ENCODE peak calls at places on chromosomes 1 and 21, in five cellular contexts. B is AG08396, S is lung microvascular endothelial cell, Z is T-cell, G is mesenchymal stem cell. Q is an unnamed sample.

GRCh38 chr1:34885405-34886247 is 26.1 kb upstream of the SMIM12 start:
- DNase-seq in B (peak), S (peak), Z (peak), G (peak), Q (no peak)

GRCh38 chr1:44170281-44170823 is 28.9 kb upstream of the KLF18 start:
- DNase-seq in B (no peak), S (no peak), Z (no peak), G (peak), Q (no peak)

GRCh38 chr1:100995196-100995983 is 30.2 kb downstream of the DPH5 start:
- DNase-seq in B (no peak), S (peak), Z (no peak), G (no peak), Q (peak)

GRCh38 chr21:34941162-34941561 is 107.9 kb downstream of the RUNX1 start:
- DNase-seq in B (no peak), S (no peak), Z (no peak), G (no peak), Q (no peak)

GRCh38 chr1:10380594-10381275 is 18.1 kb upstream of the PGD start:
- DNase-seq in B (peak), S (peak), Z (no peak), G (peak), Q (no peak)

GRCh38 chr21:38683222-38683621 is 122.5 kb upstream of the ETS2 start:
- DNase-seq in B (peak), S (no peak), Z (no peak), G (peak), Q (no peak)

GRCh38 chr1:27574871-27575831 is 28.8 kb downstream of the AHDC1 start:
- DNase-seq in B (peak), S (peak), Z (no peak), G (peak), Q (no peak)

GRCh38 chr1:24341260-24341659 is 22.1 kb downstream of the GRHL3 start:
- DNase-seq in B (no peak), S (no peak), Z (no peak), G (no peak), Q (no peak)

GRCh38 chr1:225044258-225044657 is 114.8 kb downstream of the DNAH14 start:
- DNase-seq in B (no peak), S (no peak), Z (no peak), G (peak), Q (no peak)

GRCh38 chr1:156076609-156077429 is 5.4 kb downstream of the MEX3A start:
- DNase-seq in B (no peak), S (peak), Z (no peak), G (no peak), Q (no peak)

GRCh38 chr1:206579747-206580437 is 32.4 kb downstream of the EIF2D start:
- DNase-seq in B (peak), S (no peak), Z (peak), G (no peak), Q (peak)

GRCh38 chr1:228837817-228838716 is 102.8 kb downstream of the RHOU start:
- DNase-seq in B (peak), S (peak), Z (no peak), G (peak), Q (no peak)

GRCh38 chr1:208208132-208208487 is 36.1 kb downstream of the PLXNA2 start:
- DNase-seq in B (no peak), S (no peak), Z (no peak), G (no peak), Q (no peak)

GRCh38 chr1:205466612-205467236 is 10.9 kb upstream of the BLACAT1 start:
- DNase-seq in B (no peak), S (no peak), Z (no peak), G (no peak), Q (no peak)

GRCh38 chr1:28056129-28056925 is 32.1 kb downstream of the EYA3 start:
- DNase-seq in B (no peak), S (peak), Z (peak), G (no peak), Q (no peak)

GRCh38 chr1:61368876-61369275 is 286.5 kb downstream of the NFIA start:
- DNase-seq in B (no peak), S (no peak), Z (no peak), G (no peak), Q (no peak)